ENCODE peak calls at places on chromosomes 16 and 17, in five cellular contexts. F, Z, C, O and E are unnamed samples.

GRCh38 chr17:68396795-68397536 is 60.3 kb downstream of the WIPI1 start:
- DNase-seq in F (no peak), Z (no peak), C (no peak), O (no peak), E (no peak)

GRCh38 chr16:76059701-76060100 is 217.5 kb upstream of the CNTNAP4 start:
- DNase-seq in F (no peak), Z (no peak), C (no peak), O (no peak), E (no peak)

GRCh38 chr16:23826528-23827244 is 9.1 kb upstream of the PRKCB start:
- DNase-seq in F (no peak), Z (no peak), C (no peak), O (no peak), E (no peak)

GRCh38 chr17:57075193-57075592 is 9.9 kb upstream of the AKAP1 start:
- DNase-seq in F (no peak), Z (no peak), C (no peak), O (no peak), E (no peak)

GRCh38 chr16:88356124-88356726 is 26.5 kb upstream of the ZNF469 start:
- DNase-seq in F (no peak), Z (no peak), C (no peak), O (no peak), E (no peak)

GRCh38 chr16:3017806-3018506 is at the start of gene CLDN6:
- DNase-seq in F (no peak), Z (peak), C (no peak), O (peak), E (no peak)

GRCh38 chr17:73560661-73561060 is 83.6 kb downstream of the SDK2 start:
- DNase-seq in F (no peak), Z (no peak), C (no peak), O (no peak), E (no peak)

GRCh38 chr17:27564463-27564862 is 66.5 kb upstream of the LGALS9 start:
- DNase-seq in F (no peak), Z (no peak), C (no peak), O (no peak), E (no peak)

GRCh38 chr16:64434526-64435069 is 687.3 kb downstream of the CDH11 start:
- DNase-seq in F (no peak), Z (no peak), C (no peak), O (no peak), E (no peak)

GRCh38 chr16:22077700-22078313 is 14.5 kb upstream of the VWA3A start:
- DNase-seq in F (no peak), Z (peak), C (no peak), O (peak), E (peak)

GRCh38 chr16:81841709-81842108 is 62.6 kb downstream of the PLCG2 start:
- DNase-seq in F (no peak), Z (no peak), C (no peak), O (no peak), E (no peak)

GRCh38 chr16:23869052-23869451 is 33.3 kb downstream of the PRKCB start:
- DNase-seq in F (no peak), Z (no peak), C (no peak), O (no peak), E (no peak)

GRCh38 chr16:31886227-31886626 is 12.6 kb downstream of the ZNF267 start:
- DNase-seq in F (no peak), Z (no peak), C (no peak), O (no peak), E (no peak)

GRCh38 chr16:78249832-78250231 is 150.4 kb downstream of the WWOX start:
- DNase-seq in F (no peak), Z (no peak), C (no peak), O (no peak), E (no peak)

GRCh38 chr16:17424771-17425170 is 46.0 kb downstream of the XYLT1 start:
- DNase-seq in F (no peak), Z (no peak), C (no peak), O (no peak), E (no peak)

GRCh38 chr16:2034695-2035430 is 8.2 kb downstream of the NHERF2 start:
- DNase-seq in F (no peak), Z (no peak), C (no peak), O (no peak), E (no peak)

GRCh38 chr17:60451965-60452364 is 29.7 kb downstream of the CHCT1 start:
- DNase-seq in F (no peak), Z (no peak), C (no peak), O (no peak), E (no peak)

GRCh38 chr16:60686824-60687223 is 1349.4 kb downstream of the CDH8 start:
- DNase-seq in F (no peak), Z (no peak), C (no peak), O (no peak), E (no peak)

GRCh38 chr17:66548659-66549311 is 246.4 kb downstream of the PRKCA start:
- DNase-seq in F (no peak), Z (no peak), C (no peak), O (peak), E (no peak)

GRCh38 chr16:88882358-88883030 is 16.0 kb upstream of the PABPN1L start:
- DNase-seq in F (peak), Z (peak), C (no peak), O (no peak), E (no peak)

GRCh38 chr16:85718153-85718477 is 29.4 kb upstream of the GINS2 start:
- DNase-seq in F (no peak), Z (no peak), C (no peak), O (no peak), E (no peak)

GRCh38 chr17:65228734-65229390 is 91.7 kb downstream of the RGS9 start:
- DNase-seq in F (no peak), Z (no peak), C (no peak), O (peak), E (peak)

GRCh38 chr16:83136924-83137323 is 510.2 kb downstream of the CDH13 start:
- DNase-seq in F (no peak), Z (no peak), C (no peak), O (no peak), E (no peak)

GRCh38 chr17:81054881-81055370 is 20.0 kb downstream of the BAIAP2 start:
- DNase-seq in F (no peak), Z (no peak), C (no peak), O (no peak), E (no peak)

GRCh38 chr17:33291248-33292183 is 1.6 kb downstream of the ASIC2 start:
- DNase-seq in F (peak), Z (peak), C (no peak), O (peak), E (no peak)
- TF ChIP-seq CTCF in F (no peak), Z (no peak), C (no peak), O (no peak), E (no peak)

DNA sequence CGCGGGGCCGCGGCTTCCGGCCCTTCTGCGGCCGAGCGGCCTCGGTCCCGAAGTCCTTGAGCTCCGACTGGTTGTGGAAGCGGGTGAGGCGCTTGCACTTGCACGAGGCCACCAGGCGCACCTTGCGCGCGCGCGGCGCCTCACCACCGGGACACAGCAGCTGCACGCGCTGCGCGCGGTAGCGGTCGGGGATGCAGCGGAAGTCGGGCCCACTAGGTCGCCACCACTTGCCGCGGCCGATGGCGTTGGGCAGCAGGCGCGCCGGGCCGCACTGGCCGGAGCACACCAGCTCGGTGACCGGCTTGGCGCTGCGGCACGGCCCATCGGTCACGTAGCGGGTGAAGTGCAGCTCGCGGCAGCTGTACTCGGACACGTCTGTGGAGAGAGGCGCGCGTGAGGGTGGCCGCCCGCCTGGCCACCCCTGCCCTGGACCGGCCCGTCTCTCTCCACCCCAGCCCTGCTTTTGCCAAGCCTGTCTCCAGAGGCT is 3.2 kb downstream of the SOST start:
- DNase-seq in F (no peak), Z (no peak), C (no peak), O (peak), E (peak)
- H3K4me3 ChIP-seq in F (peak), Z (no peak), C (no peak), O (peak), E (no peak)

GRCh38 chr17:19243838-19244237 is 6.7 kb downstream of the EPN2 start:
- DNase-seq in F (no peak), Z (no peak), C (no peak), O (no peak), E (no peak)
- TF ChIP-seq CTCF in F (no peak), Z (no peak), C (no peak), O (no peak), E (no peak)

GRCh38 chr17:41681776-41682175 is 6.9 kb upstream of the EIF1 start:
- DNase-seq in F (no peak), Z (no peak), C (no peak), O (no peak), E (no peak)

GRCh38 chr17:41680426-41681040 is 8.2 kb upstream of the EIF1 start:
- DNase-seq in F (no peak), Z (no peak), C (no peak), O (no peak), E (no peak)

GRCh38 chr17:41682611-41683010 is 6.1 kb upstream of the EIF1 start:
- DNase-seq in F (no peak), Z (no peak), C (no peak), O (no peak), E (no peak)

GRCh38 chr17:41684050-41684449 is 4.6 kb upstream of the EIF1 start:
- DNase-seq in F (no peak), Z (no peak), C (no peak), O (no peak), E (no peak)

DNA sequence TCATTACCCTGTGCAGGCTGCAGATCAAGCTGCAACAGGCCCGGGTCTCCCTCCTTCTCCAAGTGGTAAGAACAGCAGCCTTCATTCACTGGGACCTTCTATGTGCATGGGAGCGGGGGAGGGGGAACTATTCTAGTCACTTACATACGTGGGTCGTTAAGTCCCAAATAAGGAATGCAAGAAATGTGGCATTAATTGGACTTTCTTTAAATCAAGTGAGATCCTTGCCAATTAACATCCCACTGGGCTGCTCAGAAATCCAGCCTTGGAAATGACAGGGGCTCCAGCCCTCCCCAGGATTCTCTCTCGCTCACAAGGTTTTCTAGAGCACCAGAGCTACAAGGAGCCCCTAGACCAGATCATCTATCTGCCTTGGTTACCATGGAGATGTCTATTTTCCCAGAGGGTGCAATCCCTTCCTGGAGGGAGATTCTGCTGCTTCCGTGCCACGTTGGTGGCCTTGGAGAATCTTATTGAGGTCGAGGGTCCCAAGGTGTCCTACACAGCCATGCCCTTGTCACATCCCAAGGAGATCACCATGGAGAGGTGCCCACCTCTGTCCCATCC is 5.2 kb upstream of the EIF1 start:
- DNase-seq in F (no peak), Z (no peak), C (no peak), O (no peak), E (no peak)
- H3K4me3 ChIP-seq in F (no peak), Z (no peak), C (no peak), O (no peak), E (no peak)

DNA sequence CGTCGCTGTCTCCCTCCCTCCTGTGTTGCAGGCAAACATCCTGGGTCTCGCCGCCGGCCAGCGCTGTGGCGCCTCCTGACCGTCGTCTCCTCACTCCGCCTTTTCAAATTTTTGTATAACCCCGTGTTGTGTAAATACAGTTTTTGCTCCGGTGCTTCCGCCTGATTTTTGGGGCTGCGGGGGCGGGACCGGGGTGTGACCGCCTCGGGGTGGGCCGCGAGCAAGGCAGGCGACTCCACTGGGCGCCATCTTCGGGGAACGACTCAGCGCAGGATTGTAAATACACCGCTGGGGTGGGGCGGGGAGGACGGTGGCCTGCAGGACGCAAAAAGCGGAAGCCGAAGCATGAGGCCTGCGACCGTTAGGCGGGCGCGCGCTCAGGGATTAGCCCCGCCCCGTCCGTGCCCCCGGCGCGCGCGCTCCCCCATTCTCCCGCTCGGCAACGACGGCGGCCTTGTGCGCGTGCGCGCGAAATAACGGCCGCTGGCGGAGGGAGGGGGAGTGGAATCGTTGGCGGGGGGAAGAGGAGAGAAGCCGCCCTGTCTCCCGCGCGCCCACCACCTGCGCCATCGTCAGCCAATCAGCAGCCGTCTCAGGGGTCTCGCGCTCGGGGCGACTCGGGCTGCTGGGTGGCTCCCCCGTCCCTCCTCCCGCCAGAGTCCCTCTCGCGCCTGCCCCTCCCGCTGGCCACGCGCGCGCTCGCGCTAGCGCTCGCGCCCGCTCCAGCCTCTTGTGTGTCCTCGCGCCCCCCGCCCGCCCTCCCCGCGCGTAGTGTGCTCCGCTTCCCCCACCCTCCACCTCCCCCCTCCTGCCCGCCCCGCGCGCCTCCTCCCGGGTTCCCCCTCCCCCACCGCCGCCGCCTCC is 865 bp upstream of the MAZ start:
- DNase-seq in F (peak), Z (peak), C (no peak), O (peak), E (peak)
- TF ChIP-seq CTCF in F (no peak), Z (no peak), C (peak), O (no peak), E (no peak)

DNA sequence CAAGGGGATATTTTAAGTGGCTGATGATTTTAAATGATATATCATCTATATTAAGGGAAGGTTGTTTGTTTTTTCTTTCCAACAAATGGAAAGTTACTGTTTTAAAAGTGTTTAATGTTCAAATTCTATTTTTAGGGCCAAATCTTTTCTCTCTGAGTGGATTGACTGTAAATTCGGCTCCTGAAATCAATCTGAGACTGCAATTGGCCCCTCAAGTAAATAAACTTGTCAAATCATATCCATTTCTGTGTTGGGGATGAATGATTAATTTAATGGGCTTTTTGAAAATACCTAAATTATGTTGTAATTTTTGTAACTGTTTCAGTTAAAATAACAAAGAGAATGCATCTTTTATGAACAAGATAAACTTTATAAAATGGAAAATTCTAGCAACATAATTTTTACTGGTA is 2.6 kb downstream of the HS3ST3A1 start:
- DNase-seq in F (no peak), Z (no peak), C (no peak), O (no peak), E (no peak)
- H3K4me3 ChIP-seq in F (no peak), Z (no peak), C (peak), O (peak), E (peak)

GRCh38 chr17:688100-688989 is 26.3 kb downstream of the VPS53 start:
- DNase-seq in F (no peak), Z (peak), C (no peak), O (peak), E (peak)
- TF ChIP-seq CTCF in F (no peak), Z (peak), C (peak), O (peak), E (peak)

GRCh38 chr16:57021693-57022092 is 32.3 kb downstream of the NLRC5 start:
- DNase-seq in F (peak), Z (no peak), C (no peak), O (no peak), E (no peak)

GRCh38 chr16:57024894-57025680 is 35.7 kb downstream of the NLRC5 start:
- DNase-seq in F (peak), Z (no peak), C (no peak), O (no peak), E (no peak)

GRCh38 chr16:57022445-57022844 is 33.1 kb downstream of the NLRC5 start:
- DNase-seq in F (peak), Z (no peak), C (no peak), O (no peak), E (no peak)

GRCh38 chr16:57025941-57026777 is 36.8 kb downstream of the NLRC5 start:
- DNase-seq in F (peak), Z (no peak), C (no peak), O (no peak), E (no peak)

GRCh38 chr16:57023541-57024249 is 34.3 kb downstream of the NLRC5 start:
- DNase-seq in F (peak), Z (no peak), C (no peak), O (no peak), E (no peak)
- H3K4me3 ChIP-seq in F (no peak), Z (no peak), C (no peak), O (no peak), E (no peak)

DNA sequence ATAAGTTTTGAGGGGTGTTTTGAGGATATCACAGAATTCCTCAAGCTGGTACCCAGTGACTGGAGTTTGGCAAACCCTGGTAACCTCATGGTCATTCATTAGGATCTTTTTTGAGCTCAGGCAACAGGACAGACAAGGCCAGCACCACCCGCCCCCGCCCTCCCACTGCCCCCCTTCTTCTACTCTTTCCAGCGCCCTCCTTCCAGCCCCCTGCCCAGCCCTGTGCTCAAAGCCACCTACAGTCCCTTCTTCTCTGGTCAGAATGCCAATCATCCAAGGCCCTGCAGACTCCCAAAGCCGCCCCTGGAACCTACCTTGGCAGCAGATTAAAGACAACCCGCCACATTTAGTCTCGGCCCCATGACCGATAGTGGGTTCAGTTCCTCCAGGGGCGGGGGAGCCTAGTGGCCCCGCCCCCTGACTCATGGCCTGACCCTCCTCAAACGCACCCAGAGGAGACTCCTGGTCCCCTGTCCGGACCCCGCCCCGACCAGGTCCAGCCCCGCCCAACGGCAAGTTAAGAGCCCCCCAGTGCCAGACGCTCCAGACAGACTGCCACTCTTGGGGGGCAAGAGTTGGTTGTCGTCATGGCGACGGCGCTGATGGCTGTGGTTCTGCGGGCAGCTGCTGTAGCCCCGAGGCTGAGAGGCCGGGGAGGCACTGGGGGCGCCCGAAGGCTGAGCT is at the start of gene NAGS:
- DNase-seq in F (peak), Z (peak), C (no peak), O (no peak), E (no peak)
- TF ChIP-seq CTCF in F (no peak), Z (no peak), C (no peak), O (no peak), E (no peak)

DNA sequence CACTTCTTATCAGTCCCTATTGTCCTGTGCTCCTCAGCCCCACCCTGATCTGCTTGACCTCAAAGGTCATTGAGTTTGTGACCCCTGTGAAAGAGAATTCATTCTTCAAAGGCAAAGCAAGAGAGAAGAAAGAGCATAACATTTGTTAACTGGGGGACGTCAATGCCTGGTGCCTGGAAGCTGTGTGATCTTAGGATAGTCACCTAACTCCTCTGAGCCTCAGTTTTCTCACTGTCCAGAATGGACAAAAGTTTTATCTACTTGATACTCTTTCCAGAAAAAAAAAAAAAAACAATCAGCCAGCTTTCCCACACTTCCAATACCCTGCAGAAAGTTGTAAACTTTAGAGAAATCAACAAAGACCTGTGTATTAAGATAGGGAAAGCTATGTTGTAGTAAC is 173.1 kb downstream of the C16orf78 start:
- DNase-seq in F (no peak), Z (no peak), C (no peak), O (no peak), E (no peak)
- H3K4me3 ChIP-seq in F (no peak), Z (no peak), C (no peak), O (no peak), E (no peak)